ENCODE peak calls at places on chromosome 18, in ten cellular contexts. Q is glutamatergic neuron, G is OCI-LY7, S is kidney epithelial cell, L is psoas muscle, E is MM.1S, U is Peyer's patch, F is WERI-Rb-1, Y is stomach, Z is dorsolateral prefrontal cortex. V is an unnamed sample.
A peak's percentile ranks its signal among the peaks of the same experiment; 100 is the strongest.

GRCh38 chr18:61951396-61951795 is 58.6 kb upstream of the RNF152 start:
- DNase-seq in S (no peak), L (no peak), Q (no peak), U (no peak), E (no peak), F (no peak), Z (no peak), Y (no peak), G (no peak), V (no peak)

GRCh38 chr18:63224574-63224973 is 95.0 kb downstream of the BCL2 start:
- DNase-seq in L (no peak), G (no peak), Z (no peak), Y (no peak), F (no peak), S (no peak), U (no peak), E (no peak), Q (no peak), V (no peak)

GRCh38 chr18:56139792-56140254 is 498.6 kb downstream of the TXNL1 start:
- DNase-seq in Q (no peak), L (peak; percentile 23), U (no peak), Y (peak; percentile 27), E (no peak), F (no peak), S (no peak), G (no peak), Z (no peak), V (no peak)

GRCh38 chr18:8730080-8730827 is 24.9 kb downstream of the MTCL1 start:
- DNase-seq in Y (peak; percentile 65), G (no peak), S (no peak), F (no peak), L (peak; percentile 49), Z (no peak), U (no peak), Q (no peak), E (no peak), V (no peak)

GRCh38 chr18:8107426-8107825 is 501.8 kb upstream of the RAB12 start:
- DNase-seq in G (no peak), F (no peak), Y (no peak), E (no peak), S (peak; percentile 74), Z (no peak), U (no peak), L (no peak), Q (no peak), V (no peak)

GRCh38 chr18:62607302-62607701 is 84.5 kb downstream of the ZCCHC2 start:
- DNase-seq in U (no peak), Y (no peak), F (no peak), S (no peak), L (no peak), E (no peak), Q (no peak), Z (no peak), G (no peak), V (no peak)

GRCh38 chr18:61606068-61606660 is 272.9 kb downstream of the CDH20 start:
- DNase-seq in Q (peak; percentile 23), F (peak; percentile 17), U (no peak), E (no peak), L (peak; percentile 23), S (no peak), Y (no peak), Z (no peak), G (no peak), V (no peak)

GRCh38 chr18:24185805-24186204 is 46.9 kb downstream of the CABYR start:
- DNase-seq in U (no peak), Q (no peak), E (no peak), Y (no peak), F (no peak), L (no peak), S (no peak), G (no peak), Z (no peak), V (no peak)

GRCh38 chr18:35029103-35029502 is 12.1 kb upstream of the MAPRE2 start:
- DNase-seq in Z (no peak), G (no peak), S (no peak), Q (no peak), U (peak; percentile 21), F (no peak), Y (no peak), L (peak; percentile 26), E (no peak), V (no peak)

GRCh38 chr18:35024965-35025364 is 16.2 kb upstream of the MAPRE2 start:
- DNase-seq in E (no peak), Y (peak; percentile 81), Z (no peak), Q (no peak), G (no peak), F (no peak), S (no peak), U (no peak), L (peak; percentile 65), V (no peak)

GRCh38 chr18:35028556-35028955 is 12.7 kb upstream of the MAPRE2 start:
- DNase-seq in E (no peak), L (no peak), G (no peak), Y (no peak), Q (no peak), U (no peak), S (no peak), F (no peak), Z (no peak), V (no peak)

GRCh38 chr18:35026407-35027061 is 14.7 kb upstream of the MAPRE2 start:
- DNase-seq in U (no peak), E (peak; percentile 33), G (peak; percentile 35), S (no peak), Y (no peak), F (no peak), Z (no peak), L (no peak), Q (no peak), V (no peak)

GRCh38 chr18:35027206-35027605 is 14.0 kb upstream of the MAPRE2 start:
- DNase-seq in Y (no peak), E (no peak), S (no peak), Q (no peak), L (no peak), F (no peak), G (no peak), U (no peak), Z (no peak), V (no peak)
- TF ChIP-seq CTCF in Y (no peak), E (no peak), S (no peak), Q (no peak), L (no peak), F (no peak), G (no peak), U (no peak), Z (no peak), V (no peak)

DNA sequence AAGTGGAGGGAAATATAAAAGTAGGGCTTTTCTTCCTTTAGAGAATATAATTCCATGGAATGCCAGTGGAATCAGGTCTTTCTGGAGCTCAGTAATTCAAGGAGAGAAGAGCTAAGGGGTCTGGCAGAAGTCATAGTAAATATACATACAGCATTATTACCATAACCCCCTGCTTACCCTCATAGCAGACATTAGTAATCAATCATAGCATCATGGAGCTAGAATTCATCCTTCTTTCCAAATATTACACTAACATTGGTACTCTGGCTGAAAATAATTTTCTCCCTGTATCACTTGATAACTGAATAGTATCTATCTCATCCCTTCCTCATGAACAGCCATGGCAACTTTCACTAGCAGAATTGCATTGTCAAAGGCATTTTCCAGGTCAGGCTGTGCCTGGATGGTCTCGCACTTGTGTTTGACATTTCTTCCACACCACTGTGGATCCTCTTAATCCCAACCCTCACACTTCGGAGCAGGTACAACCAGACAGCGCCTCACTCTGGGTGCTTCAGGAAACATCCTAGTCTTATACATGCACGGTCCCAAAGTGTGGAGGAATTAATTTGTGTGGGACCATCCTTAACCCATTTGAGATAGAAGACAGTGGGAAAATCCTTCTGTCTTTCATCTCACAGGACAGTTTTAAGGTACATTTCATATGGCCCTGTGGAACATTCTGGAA is 84.2 kb upstream of the SEC11C start:
- DNase-seq in Q (no peak), Z (no peak), L (no peak), E (no peak), Y (no peak), S (no peak), U (no peak), G (no peak), F (peak; percentile 85), V (no peak)
- TF ChIP-seq CTCF in Q (no peak), Z (no peak), L (no peak), E (no peak), Y (no peak), S (no peak), U (no peak), G (peak; percentile 19), F (peak; percentile 86), V (no peak)

GRCh38 chr18:75475228-75475627 is 47.7 kb upstream of the SMIM21 start:
- DNase-seq in L (no peak), E (no peak), S (no peak), Q (no peak), Z (no peak), F (no peak), G (no peak), U (no peak), Y (no peak), V (no peak)
- TF ChIP-seq CTCF in L (no peak), E (no peak), S (no peak), Q (no peak), Z (no peak), F (no peak), G (no peak), U (no peak), Y (no peak), V (no peak)

DNA sequence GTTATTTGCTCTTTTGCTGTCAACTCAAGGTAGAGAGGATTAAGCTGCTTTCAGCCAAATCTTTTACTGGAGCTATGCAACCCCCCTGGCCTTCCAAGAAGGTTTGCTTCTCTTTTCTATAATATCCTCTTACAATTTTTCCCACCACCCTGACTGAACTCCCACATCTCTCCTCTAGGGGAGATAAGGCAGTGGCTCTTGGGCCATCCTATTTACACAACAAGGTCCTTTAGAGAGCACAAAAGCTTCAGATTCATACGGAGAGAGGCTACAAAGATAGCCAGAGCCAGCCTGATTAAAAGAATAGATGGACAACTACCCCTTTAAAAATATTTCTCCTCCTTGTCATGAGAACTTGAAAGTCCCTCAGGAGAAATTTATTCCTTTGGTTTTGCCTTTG is 95.7 kb downstream of the TPGS2 start:
- DNase-seq in L (no peak), Q (no peak), F (no peak), Y (no peak), G (no peak), U (no peak), E (no peak), S (no peak), Z (no peak), V (no peak)
- TF ChIP-seq CTCF in L (no peak), Q (peak; percentile 35), F (no peak), Y (no peak), G (no peak), U (no peak), E (no peak), S (no peak), Z (no peak), V (no peak)

DNA sequence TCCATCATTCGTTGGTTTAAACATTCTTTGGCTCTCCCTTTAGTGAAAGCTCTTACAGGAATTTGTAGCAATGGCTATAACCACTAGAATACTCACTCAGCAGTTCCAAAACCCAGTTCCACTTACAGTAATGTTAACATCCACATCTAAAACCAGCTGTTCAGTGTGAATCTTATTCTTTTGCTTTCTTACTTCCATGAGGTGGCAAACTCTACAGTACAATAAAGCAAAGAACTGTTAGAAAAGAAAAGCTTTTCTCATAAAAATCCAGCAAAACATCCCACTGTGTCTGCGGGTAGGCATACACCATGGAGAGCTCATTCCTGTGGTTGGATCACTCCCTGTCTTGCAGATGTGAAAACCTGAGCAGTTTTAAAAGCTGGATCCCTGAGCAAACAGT is 147.1 kb downstream of the ARHGAP28 start:
- DNase-seq in S (no peak), Y (no peak), F (no peak), L (no peak), G (no peak), U (no peak), Q (no peak), Z (no peak), E (peak; percentile 9), V (no peak)
- TF ChIP-seq CTCF in S (no peak), Y (no peak), F (no peak), L (no peak), G (no peak), U (no peak), Q (no peak), Z (no peak), E (no peak), V (no peak)